ENCODE peak calls at places on chromosomes 12 and 14, in seven cellular contexts. N is IMR-90, P is left lung, W is Panc1, S is HFF-Myc, T is heart right ventricle, X is fibroblast of lung. R is an unnamed sample.

GRCh38 chr14:24322672-24323071 is 11.4 kb downstream of the LTB4R start:
- DNase-seq in N (no peak), P (peak; percentile 27), W (no peak), S (no peak), T (no peak), X (no peak), R (no peak)

GRCh38 chr12:120490833-120491512 is 4.9 kb upstream of the DYNLL1 start:
- DNase-seq in N (no peak), P (no peak), W (no peak), S (no peak), T (peak; percentile 45), X (no peak), R (no peak)

GRCh38 chr12:111022386-111022785 is 102.0 kb upstream of the MYL2 start:
- DNase-seq in N (no peak), P (no peak), W (no peak), S (no peak), T (no peak), X (no peak), R (no peak)

GRCh38 chr14:23438130-23438893 is 2.9 kb upstream of the MYH7 start:
- DNase-seq in N (no peak), P (no peak), W (no peak), S (no peak), T (peak; percentile 67), X (no peak), R (no peak)

GRCh38 chr14:78446807-78447206 is 276.6 kb downstream of the NRXN3 start:
- DNase-seq in N (no peak), P (no peak), W (no peak), S (no peak), T (no peak), X (no peak), R (no peak)

GRCh38 chr12:2691340-2692111 is 103.2 kb upstream of the FKBP4 start:
- DNase-seq in N (no peak), P (no peak), W (no peak), S (no peak), T (no peak), X (peak; percentile 6), R (no peak)

GRCh38 chr12:1122803-1123202 is 131.8 kb downstream of the ERC1 start:
- DNase-seq in N (no peak), P (no peak), W (no peak), S (no peak), T (no peak), X (no peak), R (no peak)

GRCh38 chr12:106170285-106170684 is 31.5 kb upstream of the NUAK1 start:
- DNase-seq in N (peak; percentile 55), P (no peak), W (no peak), S (no peak), T (no peak), X (peak; percentile 89), R (peak; percentile 30)

GRCh38 chr12:27866382-27867101 is 86.5 kb upstream of the MANSC4 start:
- DNase-seq in N (peak; percentile 70), P (no peak), W (no peak), S (no peak), T (no peak), X (peak; percentile 70), R (no peak)

GRCh38 chr12:11651377-11651776 is 1.9 kb downstream of the ETV6 start:
- DNase-seq in N (no peak), P (no peak), W (no peak), S (no peak), T (no peak), X (no peak), R (no peak)

GRCh38 chr12:11649413-11650278 is at the start of gene ETV6:
- DNase-seq in N (peak; percentile 93), P (peak; percentile 73), W (peak; percentile 28), S (peak; percentile 84), T (peak; percentile 68), X (peak; percentile 94), R (peak; percentile 85)

GRCh38 chr12:11651785-11652184 is 2.3 kb downstream of the ETV6 start:
- DNase-seq in N (peak; percentile 42), P (no peak), W (no peak), S (no peak), T (no peak), X (peak; percentile 42), R (no peak)

GRCh38 chr12:11650279-11650696 is 814 bp downstream of the ETV6 start:
- DNase-seq in N (no peak), P (no peak), W (no peak), S (no peak), T (no peak), X (no peak), R (peak; percentile 47)

DNA sequence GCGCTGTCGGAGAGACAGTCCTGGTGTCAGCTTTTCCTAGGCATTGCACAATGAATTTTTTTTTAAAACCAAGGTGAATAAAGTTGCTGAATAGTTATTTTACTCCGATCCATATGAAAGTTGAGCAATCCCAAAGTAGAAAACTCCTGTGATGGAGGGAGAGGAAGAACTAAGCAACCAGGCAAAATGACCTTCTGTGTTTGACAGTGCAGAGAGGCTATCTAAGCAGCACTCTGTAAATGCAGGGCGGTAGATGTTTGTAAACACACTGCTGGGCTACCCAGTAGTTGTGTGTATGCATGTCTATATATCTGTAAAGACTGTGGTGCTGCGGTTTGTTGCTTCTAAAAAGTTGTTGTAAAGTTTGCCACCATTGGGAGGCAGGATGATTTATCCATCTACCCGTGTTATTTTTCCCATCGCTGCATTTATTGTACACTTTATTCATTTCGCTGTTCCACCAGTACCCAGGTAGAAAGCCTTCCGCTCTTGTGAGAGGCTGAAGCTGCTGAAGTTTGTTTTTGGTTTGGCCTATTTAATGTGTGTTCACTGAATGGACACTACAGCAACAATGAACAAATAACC is 1.3 kb downstream of the ETV6 start:
- DNase-seq in N (peak; percentile 37), P (no peak), W (no peak), S (no peak), T (no peak), X (peak; percentile 42), R (no peak)
- TF ChIP-seq CTCF in N (no peak), P (no peak), W (no peak), S (no peak), T (no peak), X (no peak), R (no peak)

GRCh38 chr12:105025890-105026289 is 39.8 kb downstream of the NOPCHAP1 start:
- DNase-seq in N (peak; percentile 79), P (peak; percentile 35), W (no peak), S (no peak), T (no peak), X (peak; percentile 69), R (peak; percentile 47)

GRCh38 chr12:105032703-105033357 is 46.7 kb downstream of the NOPCHAP1 start:
- DNase-seq in N (peak; percentile 54), P (no peak), W (no peak), S (no peak), T (no peak), X (no peak), R (no peak)

GRCh38 chr12:105033851-105034250 is 47.7 kb downstream of the NOPCHAP1 start:
- DNase-seq in N (no peak), P (no peak), W (no peak), S (no peak), T (no peak), X (no peak), R (no peak)

GRCh38 chr12:105036937-105037649 is 47.2 kb downstream of the ALDH1L2 start:
- DNase-seq in N (no peak), P (no peak), W (no peak), S (no peak), T (no peak), X (peak; percentile 20), R (no peak)

GRCh38 chr12:105031061-105031807 is 45.1 kb downstream of the NOPCHAP1 start:
- DNase-seq in N (no peak), P (no peak), W (no peak), S (no peak), T (no peak), X (no peak), R (no peak)
- H3K4me3 ChIP-seq in N (no peak overlapping the region), P (no peak overlapping the region), W (no peak overlapping the region), S (no peak overlapping the region), T (no peak overlapping the region), X (no peak overlapping the region), R (no peak overlapping the region)

DNA sequence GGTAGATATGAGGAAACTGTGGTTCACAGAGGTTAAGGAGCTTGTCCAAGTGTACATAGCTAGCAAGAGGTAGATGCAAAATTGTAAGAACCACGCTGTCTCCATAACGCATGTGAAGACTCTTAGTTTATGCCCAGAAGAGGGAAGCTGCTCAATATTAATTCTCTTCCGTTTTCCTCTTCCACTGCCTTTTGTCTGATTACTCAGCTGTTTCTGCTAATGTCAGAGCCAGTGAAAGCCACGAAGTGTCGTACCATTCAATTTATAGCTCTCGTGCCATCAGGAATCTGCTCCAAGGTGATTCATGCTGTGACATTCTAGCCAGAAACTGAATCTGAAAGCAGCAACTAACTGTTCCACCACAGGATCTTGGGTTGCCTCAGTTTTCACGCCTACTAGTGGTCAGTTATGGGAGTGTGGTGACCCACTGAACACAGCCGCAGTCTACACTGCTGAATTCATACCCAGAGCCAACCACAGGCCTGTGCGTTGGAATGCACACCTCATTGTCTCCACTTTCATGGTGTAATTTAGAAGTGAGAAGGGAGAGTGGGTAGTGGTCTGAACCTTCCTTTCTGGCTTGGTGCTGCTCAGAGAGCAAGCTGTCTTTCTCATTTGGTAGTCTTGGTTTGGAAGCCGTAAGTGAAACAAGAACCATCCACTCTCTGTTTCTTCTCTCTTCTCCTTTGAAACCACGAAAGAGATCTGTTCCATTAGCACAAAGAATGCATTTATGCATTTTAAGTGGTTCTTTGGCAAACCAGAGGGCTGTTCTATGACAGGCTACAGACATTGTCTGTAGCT is 74.2 kb upstream of the NAP1L1 start:
- DNase-seq in N (peak; percentile 84), P (no peak), W (peak; percentile 56), S (peak; percentile 61), T (no peak), X (peak; percentile 80), R (peak; percentile 74)
- TF ChIP-seq CTCF in N (peak; percentile 59), P (peak; percentile 57), W (peak; percentile 91), S (peak; percentile 77), T (peak; percentile 62), X (peak; percentile 67), R (peak; percentile 86)

DNA sequence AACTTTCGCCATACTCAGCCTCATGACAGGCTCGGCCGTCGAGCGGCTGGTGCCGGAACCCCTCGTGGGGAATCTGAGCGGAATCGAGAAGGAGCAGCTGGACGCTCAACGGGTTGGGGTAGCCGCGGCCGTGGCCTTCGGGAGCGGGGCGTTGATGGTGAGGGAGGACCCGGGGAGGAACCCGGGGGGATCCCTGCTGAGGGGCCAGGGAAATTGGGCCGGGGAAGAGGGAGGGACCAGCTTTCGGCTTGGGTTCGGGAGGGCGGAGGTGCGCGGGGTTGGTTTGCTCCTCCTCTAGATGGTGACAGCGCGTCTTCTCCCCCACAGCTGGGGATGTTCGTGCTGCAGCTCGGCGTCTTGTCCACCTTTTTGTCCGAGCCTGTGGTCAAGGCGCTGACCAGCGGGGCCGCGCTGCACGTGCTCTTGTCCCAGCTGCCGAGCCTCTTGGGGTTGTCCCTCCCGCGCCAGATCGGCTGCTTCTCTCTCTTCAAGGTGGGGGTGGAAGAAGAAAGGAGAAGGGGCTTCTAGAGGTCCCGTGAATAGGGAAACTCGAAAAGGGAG is 9.8 kb downstream of the ARHGEF25 start:
- DNase-seq in N (no peak), P (no peak), W (no peak), S (no peak), T (peak; percentile 38), X (no peak), R (peak; percentile 44)
- H3K4me3 ChIP-seq in N (peak overlapping the region; percentile 3), P (peak overlapping the region; percentile 33), W (peak overlapping the region; percentile 53), S (peak overlapping the region; percentile 29), T (peak overlapping the region; percentile 4), X (peak overlapping the region; percentile 36), R (peak overlapping the region; percentile 44)

GRCh38 chr12:26854028-26854387 is 21.0 kb upstream of the ITPR2 start:
- DNase-seq in N (no peak), P (no peak), W (no peak), S (no peak), T (no peak), X (no peak), R (no peak)
- TF ChIP-seq CTCF in N (no peak), P (no peak), W (peak; percentile 9), S (no peak), T (no peak), X (no peak), R (no peak)

R was measured in adrenal gland.